ENCODE peak calls at places on chromosomes 4 and X, in four cellular contexts. L is GM23248, U is MM.1S, F is fibroblast of lung. D is an unnamed sample.

GRCh38 chr4:176780995-176781738 is 11.6 kb downstream of the VEGFC start:
- DNase-seq in L (peak), U (no peak), F (peak), D (peak)

GRCh38 chrX:131067846-131068745 is 9.9 kb downstream of the ARHGAP36 start:
- DNase-seq in L (no peak), U (no peak), F (no peak), D (no peak)

GRCh38 chrX:11100281-11101035 is 10.7 kb upstream of the HCCS start:
- DNase-seq in L (peak), U (no peak), F (peak), D (peak)

GRCh38 chrX:139691843-139692505 is 16.0 kb downstream of the MCF2 start:
- DNase-seq in L (peak), U (no peak), F (peak), D (no peak)

GRCh38 chrX:105981772-105982485 is 56.6 kb downstream of the SERPINA7 start:
- DNase-seq in L (no peak), U (no peak), F (no peak), D (no peak)

GRCh38 chr4:163017135-163017534 is 149.6 kb downstream of the NAF1 start:
- DNase-seq in L (no peak), U (no peak), F (no peak), D (no peak)

GRCh38 chr4:152099555-152099954 is 338.7 kb upstream of the GATB start:
- DNase-seq in L (no peak), U (no peak), F (no peak), D (no peak)

GRCh38 chr4:1402516-1403101 is 3.6 kb downstream of the NKX1-1 start:
- DNase-seq in L (peak), U (no peak), F (no peak), D (no peak)

GRCh38 chrX:8245411-8245810 is 74.3 kb upstream of the VCX2 start:
- DNase-seq in L (no peak), U (no peak), F (peak), D (no peak)

GRCh38 chrX:72280210-72280882 is 3.3 kb upstream of the RPS4X start:
- DNase-seq in L (peak), U (no peak), F (no peak), D (peak)

GRCh38 chr4:113384600-113384999 is 335.1 kb downstream of the ANK2 start:
- DNase-seq in L (peak), U (no peak), F (peak), D (peak)

GRCh38 chr4:55706526-55706925 is 70.4 kb upstream of the NMU start:
- DNase-seq in L (no peak), U (no peak), F (peak), D (no peak)

GRCh38 chrX:110803506-110803905 is 7.9 kb upstream of the CHRDL1 start:
- DNase-seq in L (peak), U (no peak), F (peak), D (peak)

GRCh38 chr4:157242871-157243270 is 22.3 kb downstream of the GRIA2 start:
- DNase-seq in L (no peak), U (no peak), F (no peak), D (no peak)

GRCh38 chr4:100738388-100739165 is 220.8 kb upstream of the EMCN start:
- DNase-seq in L (peak), U (no peak), F (peak), D (peak)

GRCh38 chrX:155873203-155873602 is 7.9 kb upstream of the VAMP7 start:
- DNase-seq in L (no peak), U (no peak), F (no peak), D (no peak)

GRCh38 chr4:119536572-119537528 is 91.8 kb downstream of the PDE5A start:
- DNase-seq in L (peak), U (no peak), F (peak), D (peak)

GRCh38 chrX:39813631-39814246 is 284.0 kb downstream of the BCOR start:
- DNase-seq in L (peak), U (no peak), F (peak), D (peak)

GRCh38 chr4:106628616-106629606 is 260.3 kb upstream of the GIMD1 start:
- DNase-seq in L (peak), U (no peak), F (peak), D (no peak)

GRCh38 chr4:30945586-30945985 is 225.4 kb downstream of the PCDH7 start:
- DNase-seq in L (no peak), U (no peak), F (peak), D (no peak)

GRCh38 chrX:23434356-23434884 is 99.8 kb downstream of the PTCHD1 start:
- DNase-seq in L (peak), U (no peak), F (peak), D (peak)

GRCh38 chr4:24279911-24280375 is 304.4 kb downstream of the DHX15 start:
- DNase-seq in L (no peak), U (no peak), F (no peak), D (no peak)

GRCh38 chr4:80471701-80472100 is 136.2 kb downstream of the CFAP299 start:
- DNase-seq in L (peak), U (peak), F (peak), D (peak)

GRCh38 chr4:16794816-16795445 is 103.5 kb downstream of the LDB2 start:
- DNase-seq in L (peak), U (peak), F (peak), D (no peak)

GRCh38 chrX:139759637-139760036 is 51.7 kb upstream of the MCF2 start:
- DNase-seq in L (peak), U (peak), F (peak), D (peak)

GRCh38 chrX:11137543-11138139 is 26.5 kb downstream of the HCCS start:
- DNase-seq in L (peak), U (peak), F (peak), D (no peak)

GRCh38 chrX:28851871-28852270 is 264.6 kb downstream of the IL1RAPL1 start:
- DNase-seq in L (no peak), U (no peak), F (no peak), D (no peak)

GRCh38 chrX:153494541-153495361 is at the start of gene BGN:
- DNase-seq in L (peak), U (no peak), F (peak), D (no peak)

GRCh38 chrX:110563276-110563675 is 204.6 kb downstream of the RTL9 start:
- DNase-seq in L (peak), U (no peak), F (peak), D (no peak)

GRCh38 chr4:36322921-36323354 is 41.5 kb downstream of the DTHD1 start:
- DNase-seq in L (no peak), U (no peak), F (no peak), D (no peak)

GRCh38 chr4:93770201-93770600 is 58.4 kb upstream of the ATOH1 start:
- DNase-seq in L (no peak), U (no peak), F (no peak), D (no peak)

GRCh38 chrX:151711787-151712186 is 4.0 kb upstream of the FATE1 start:
- DNase-seq in L (no peak), U (no peak), F (no peak), D (no peak)

GRCh38 chr4:137664055-137664405 is 131.7 kb upstream of the PCDH18 start:
- DNase-seq in L (peak), U (no peak), F (peak), D (no peak)

GRCh38 chr4:8009710-8010534 is 70.3 kb upstream of the AFAP1 start:
- DNase-seq in L (no peak), U (no peak), F (no peak), D (no peak)

GRCh38 chrX:47191331-47191730 is 2.3 kb upstream of the UBA1 start:
- DNase-seq in L (peak), U (peak), F (no peak), D (peak)

GRCh38 chr4:99352602-99353580 is at the start of gene ADH1C:
- DNase-seq in L (no peak), U (no peak), F (no peak), D (no peak)

GRCh38 chr4:11743236-11743635 is 314.5 kb upstream of the HS3ST1 start:
- DNase-seq in L (no peak), U (peak), F (peak), D (no peak)

GRCh38 chr4:11746734-11747133 is 318.0 kb upstream of the HS3ST1 start:
- DNase-seq in L (no peak), U (peak), F (peak), D (peak)

GRCh38 chr4:11743961-11744360 is 315.3 kb upstream of the HS3ST1 start:
- DNase-seq in L (no peak), U (no peak), F (no peak), D (no peak)

GRCh38 chr4:11748169-11748872 is 319.6 kb upstream of the HS3ST1 start:
- DNase-seq in L (no peak), U (no peak), F (peak), D (peak)
- H2AFZ ChIP-seq in L (no peak), U (no peak), F (no peak), D (peak)

DNA sequence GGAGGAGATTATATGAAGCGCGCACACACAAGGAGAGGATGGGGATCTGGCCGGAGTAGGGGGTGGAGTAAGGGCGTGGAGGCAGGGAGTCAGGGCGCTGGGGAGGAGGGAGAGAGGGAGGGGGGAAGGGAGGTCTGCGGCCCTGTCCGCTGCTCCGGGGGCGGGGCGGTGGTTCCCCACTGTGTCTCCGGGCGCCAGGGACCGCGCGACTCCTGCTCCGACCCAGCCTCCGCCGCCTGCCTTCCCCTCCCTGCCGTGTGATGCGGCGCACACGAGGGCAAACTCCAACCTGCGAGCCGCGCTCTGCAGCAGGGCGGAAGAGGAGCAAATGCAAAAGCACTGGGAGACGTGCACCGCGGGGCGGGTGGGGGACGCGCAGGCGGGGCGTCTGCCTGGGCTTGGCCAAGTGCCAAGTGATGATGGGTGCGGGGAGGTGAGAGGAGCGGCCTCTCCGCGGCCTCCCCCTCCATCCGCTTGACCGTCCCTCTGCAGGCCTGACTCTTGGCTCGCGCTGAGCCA is at the start of gene DCHS2:
- DNase-seq in L (peak), U (no peak), F (no peak), D (peak)
- H3K4me3 ChIP-seq in L (peak), U (no peak), F (no peak), D (peak)

GRCh38 chrX:120559799-120560198 is 963 bp downstream of the CUL4B start:
- DNase-seq in L (peak), U (no peak), F (peak), D (peak)
- H2AFZ ChIP-seq in L (peak), U (peak), F (no peak), D (no peak)

GRCh38 chrX:1493877-1494510 is 41.3 kb upstream of the ASMTL start:
- DNase-seq in L (no peak), U (peak), F (no peak), D (no peak)
- H3K4me3 ChIP-seq in L (no peak), U (peak), F (no peak), D (no peak)

D was measured in mammary epithelial cell.